ENCODE peak calls at places on chromosomes 7 and 10, in six cellular contexts. R, X, C, E, N and Z are unnamed samples. For H3K36me3, the result is how much of the 10 kb centered on the place peaks cover.

GRCh38 chr7:37527109-37527508 is 78.4 kb upstream of the ELMO1 start:
- DNase-seq in R (no peak), X (no peak), C (no peak), E (no peak), N (no peak), Z (no peak)

GRCh38 chr10:116259638-116260037 is 13.4 kb downstream of the GFRA1 start:
- DNase-seq in R (no peak), X (no peak), C (no peak), E (no peak), N (no peak), Z (no peak)

GRCh38 chr7:48108959-48109847 is 20.1 kb downstream of the UPP1 start:
- DNase-seq in R (no peak), X (no peak), C (no peak), E (no peak), N (no peak), Z (no peak)

GRCh38 chr7:126483972-126484371 is 768.8 kb downstream of the GRM8 start:
- DNase-seq in R (no peak), X (no peak), C (no peak), E (no peak), N (no peak), Z (no peak)

GRCh38 chr7:157446322-157446721 is 109.5 kb downstream of the DNAJB6 start:
- DNase-seq in R (no peak), X (peak), C (no peak), E (no peak), N (peak), Z (no peak)

GRCh38 chr7:132030161-132030568 is 473.7 kb upstream of the PODXL start:
- DNase-seq in R (peak), X (no peak), C (peak), E (no peak), N (no peak), Z (no peak)

GRCh38 chr7:108314049-108314448 is 142.2 kb downstream of the NRCAM start:
- DNase-seq in R (no peak), X (no peak), C (no peak), E (no peak), N (no peak), Z (no peak)

GRCh38 chr10:86330778-86331763 is 35.5 kb downstream of the GRID1 start:
- DNase-seq in R (no peak), X (peak), C (peak), E (no peak), N (peak), Z (no peak)

GRCh38 chr7:128032605-128033235 is 1.5 kb upstream of the LRRC4 start:
- DNase-seq in R (no peak), X (peak), C (peak), E (no peak), N (no peak), Z (no peak)

GRCh38 chr7:152761116-152761748 is 1.7 kb downstream of the ACTR3B start:
- DNase-seq in R (no peak), X (no peak), C (no peak), E (no peak), N (no peak), Z (no peak)

GRCh38 chr10:30036341-30036740 is 23.0 kb downstream of the JCAD start:
- DNase-seq in R (no peak), X (no peak), C (no peak), E (no peak), N (no peak), Z (no peak)

GRCh38 chr7:25553580-25554274 is 325.4 kb upstream of the NPVF start:
- DNase-seq in R (no peak), X (no peak), C (no peak), E (no peak), N (no peak), Z (no peak)

GRCh38 chr10:33559105-33559504 is 224.6 kb upstream of the NRP1 start:
- DNase-seq in R (no peak), X (peak), C (no peak), E (no peak), N (no peak), Z (no peak)

GRCh38 chr7:84022686-84023308 is 171.8 kb downstream of the SEMA3A start:
- DNase-seq in R (peak), X (no peak), C (no peak), E (no peak), N (no peak), Z (no peak)

GRCh38 chr7:100582041-100582579 is 3.8 kb downstream of the LRCH4 start:
- DNase-seq in R (no peak), X (no peak), C (no peak), E (no peak), N (no peak), Z (no peak)

GRCh38 chr10:4279649-4280048 is 494.6 kb upstream of the KLF6 start:
- DNase-seq in R (no peak), X (no peak), C (no peak), E (no peak), N (no peak), Z (no peak)

GRCh38 chr7:155591055-155591750 is 44.8 kb upstream of the CNPY1 start:
- DNase-seq in R (peak), X (no peak), C (no peak), E (peak), N (peak), Z (no peak)

GRCh38 chr7:11168622-11169170 is 195.0 kb downstream of the PHF14 start:
- DNase-seq in R (no peak), X (no peak), C (no peak), E (no peak), N (no peak), Z (no peak)

GRCh38 chr10:3761111-3761686 is 23.8 kb downstream of the KLF6 start:
- DNase-seq in R (no peak), X (no peak), C (no peak), E (no peak), N (no peak), Z (no peak)

GRCh38 chr10:7686351-7687171 is 16.6 kb upstream of the ITIH2 start:
- DNase-seq in R (no peak), X (no peak), C (no peak), E (no peak), N (no peak), Z (no peak)

GRCh38 chr7:25732771-25733217 is 419.2 kb upstream of the NFE2L3 start:
- DNase-seq in R (no peak), X (no peak), C (no peak), E (peak), N (no peak), Z (no peak)

GRCh38 chr7:69787736-69788431 is 189.6 kb downstream of the AUTS2 start:
- DNase-seq in R (no peak), X (no peak), C (no peak), E (no peak), N (no peak), Z (no peak)

GRCh38 chr7:156640949-156641485 is 443 bp downstream of the RNF32 start:
- DNase-seq in R (peak), X (peak), C (no peak), E (peak), N (no peak), Z (no peak)

GRCh38 chr10:95295031-95295755 is 4.4 kb upstream of the PDLIM1 start:
- DNase-seq in R (peak), X (peak), C (no peak), E (peak), N (peak), Z (no peak)

GRCh38 chr10:28139138-28139537 is 140.3 kb upstream of the ODAD2 start:
- DNase-seq in R (no peak), X (no peak), C (no peak), E (no peak), N (no peak), Z (no peak)

GRCh38 chr7:15832996-15833395 is 146.5 kb upstream of the MEOX2 start:
- DNase-seq in R (peak), X (no peak), C (peak), E (no peak), N (no peak), Z (peak)

GRCh38 chr10:62795750-62796149 is 8.8 kb upstream of the ADO start:
- DNase-seq in R (no peak), X (no peak), C (no peak), E (no peak), N (no peak), Z (no peak)

GRCh38 chr7:18648849-18649758 is 153.6 kb downstream of the HDAC9 start:
- DNase-seq in R (no peak), X (no peak), C (no peak), E (no peak), N (no peak), Z (no peak)

GRCh38 chr10:71868192-71868697 is 17.2 kb upstream of the PSAP start:
- DNase-seq in R (peak), X (peak), C (peak), E (peak), N (no peak), Z (peak)

GRCh38 chr7:19239951-19240350 is 94.7 kb upstream of the FERD3L start:
- DNase-seq in R (no peak), X (no peak), C (no peak), E (no peak), N (no peak), Z (no peak)

GRCh38 chr10:78619244-78619851 is 449.4 kb upstream of the ZMIZ1 start:
- DNase-seq in R (peak), X (no peak), C (no peak), E (no peak), N (no peak), Z (no peak)

GRCh38 chr7:19852192-19852591 is 78.8 kb upstream of the TMEM196 start:
- DNase-seq in R (no peak), X (no peak), C (no peak), E (no peak), N (no peak), Z (no peak)

GRCh38 chr7:130349911-130350782 is 5.5 kb downstream of the CPA5 start:
- DNase-seq in R (no peak), X (no peak), C (no peak), E (no peak), N (no peak), Z (no peak)

GRCh38 chr10:123808873-123809272 is 82.7 kb downstream of the CPXM2 start:
- DNase-seq in R (no peak), X (no peak), C (no peak), E (no peak), N (no peak), Z (no peak)

GRCh38 chr7:154746551-154746950 is 256.4 kb downstream of the PAXIP1 start:
- DNase-seq in R (no peak), X (no peak), C (no peak), E (no peak), N (no peak), Z (no peak)

GRCh38 chr10:119542357-119542989 is at the start of gene RGS10:
- DNase-seq in R (peak), X (peak), C (peak), E (peak), N (peak), Z (peak)
- TF ChIP-seq POLR2A in R (peak), X (peak), C (peak), E (peak), N (no peak), Z (peak)

GRCh38 chr10:11611248-11612003 is at the start of gene USP6NL:
- DNase-seq in R (peak), X (peak), C (peak), E (peak), N (peak), Z (peak)

GRCh38 chr10:11612004-11613001 is 853 bp upstream of the USP6NL start:
- DNase-seq in R (no peak), X (no peak), C (no peak), E (peak), N (no peak), Z (no peak)

GRCh38 chr10:11615396-11615795 is 3.9 kb upstream of the USP6NL start:
- DNase-seq in R (no peak), X (no peak), C (no peak), E (no peak), N (no peak), Z (no peak)

GRCh38 chr10:11616021-11616420 is 4.6 kb upstream of the USP6NL start:
- DNase-seq in R (no peak), X (no peak), C (no peak), E (no peak), N (no peak), Z (no peak)

GRCh38 chr10:11617233-11617632 is 5.8 kb upstream of the USP6NL start:
- DNase-seq in R (no peak), X (no peak), C (no peak), E (no peak), N (no peak), Z (no peak)
- H3K36me3 ChIP-seq in R (under half), X (under half), C (under half), E (under half), N (under half), Z (under half)

GRCh38 chr7:81155654-81156373 is 237.0 kb upstream of the SEMA3C start:
- DNase-seq in R (no peak), X (no peak), C (no peak), E (no peak), N (no peak), Z (no peak)
- TF ChIP-seq EP300 in R (no peak), X (no peak), C (no peak), E (no peak), N (no peak), Z (no peak)

DNA sequence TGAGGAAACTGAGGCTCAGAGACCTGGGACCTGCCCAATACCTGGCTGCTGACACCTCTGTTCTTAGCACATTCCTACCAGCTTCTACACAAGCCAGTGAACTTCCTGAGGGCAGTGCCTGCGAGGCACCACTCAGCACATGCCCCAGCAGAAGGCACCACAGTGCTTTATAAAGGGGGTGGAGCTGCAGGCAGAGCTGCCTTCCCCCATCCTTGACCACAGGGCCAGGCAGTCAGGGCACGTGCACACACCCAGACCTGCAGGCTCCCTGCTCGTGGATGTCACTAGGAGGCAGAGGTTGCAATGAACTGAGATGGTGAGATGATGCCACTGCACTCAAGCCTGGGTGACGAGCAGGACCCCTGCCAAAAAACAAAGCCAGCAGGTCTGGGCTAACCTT is 39.2 kb upstream of the TUBB8 start:
- DNase-seq in R (no peak), X (no peak), C (no peak), E (no peak), N (no peak), Z (no peak)
- TF ChIP-seq POLR2A in R (no peak), X (no peak), C (no peak), E (no peak), N (no peak), Z (no peak)

GRCh38 chr7:123303926-123304325 is 104.2 kb upstream of the SLC13A1 start:
- DNase-seq in R (no peak), X (no peak), C (no peak), E (no peak), N (no peak), Z (no peak)
- H3K36me3 ChIP-seq in R (under half), X (under half), C (under half), E (under half), N (under half), Z (under half)

GRCh38 chr7:151645311-151645710 is 125.6 kb upstream of the RHEB start:
- DNase-seq in R (no peak), X (no peak), C (no peak), E (no peak), N (no peak), Z (no peak)

GRCh38 chr7:151641587-151641986 is 121.9 kb upstream of the RHEB start:
- DNase-seq in R (no peak), X (no peak), C (no peak), E (no peak), N (peak), Z (no peak)

GRCh38 chr7:151647006-151647405 is 127.3 kb upstream of the RHEB start:
- DNase-seq in R (no peak), X (no peak), C (no peak), E (no peak), N (no peak), Z (no peak)

GRCh38 chr7:151644554-151644953 is 124.9 kb upstream of the RHEB start:
- DNase-seq in R (no peak), X (no peak), C (no peak), E (no peak), N (no peak), Z (no peak)

GRCh38 chr7:151642746-151643145 is 123.1 kb upstream of the RHEB start:
- DNase-seq in R (no peak), X (no peak), C (no peak), E (no peak), N (no peak), Z (no peak)
- TF ChIP-seq EP300 in R (no peak), X (no peak), C (no peak), E (no peak), N (no peak), Z (no peak)

GRCh38 chr10:14606633-14607032 is 168.1 kb downstream of the FAM107B start:
- DNase-seq in R (no peak), X (no peak), C (no peak), E (no peak), N (no peak), Z (no peak)

GRCh38 chr10:14603539-14604102 is 171.1 kb downstream of the FAM107B start:
- DNase-seq in R (no peak), X (no peak), C (peak), E (no peak), N (peak), Z (no peak)

GRCh38 chr10:14605231-14605925 is 169.3 kb downstream of the FAM107B start:
- DNase-seq in R (no peak), X (no peak), C (no peak), E (no peak), N (no peak), Z (no peak)

GRCh38 chr10:14602807-14603538 is 171.7 kb downstream of the FAM107B start:
- DNase-seq in R (no peak), X (no peak), C (no peak), E (no peak), N (no peak), Z (no peak)

DNA sequence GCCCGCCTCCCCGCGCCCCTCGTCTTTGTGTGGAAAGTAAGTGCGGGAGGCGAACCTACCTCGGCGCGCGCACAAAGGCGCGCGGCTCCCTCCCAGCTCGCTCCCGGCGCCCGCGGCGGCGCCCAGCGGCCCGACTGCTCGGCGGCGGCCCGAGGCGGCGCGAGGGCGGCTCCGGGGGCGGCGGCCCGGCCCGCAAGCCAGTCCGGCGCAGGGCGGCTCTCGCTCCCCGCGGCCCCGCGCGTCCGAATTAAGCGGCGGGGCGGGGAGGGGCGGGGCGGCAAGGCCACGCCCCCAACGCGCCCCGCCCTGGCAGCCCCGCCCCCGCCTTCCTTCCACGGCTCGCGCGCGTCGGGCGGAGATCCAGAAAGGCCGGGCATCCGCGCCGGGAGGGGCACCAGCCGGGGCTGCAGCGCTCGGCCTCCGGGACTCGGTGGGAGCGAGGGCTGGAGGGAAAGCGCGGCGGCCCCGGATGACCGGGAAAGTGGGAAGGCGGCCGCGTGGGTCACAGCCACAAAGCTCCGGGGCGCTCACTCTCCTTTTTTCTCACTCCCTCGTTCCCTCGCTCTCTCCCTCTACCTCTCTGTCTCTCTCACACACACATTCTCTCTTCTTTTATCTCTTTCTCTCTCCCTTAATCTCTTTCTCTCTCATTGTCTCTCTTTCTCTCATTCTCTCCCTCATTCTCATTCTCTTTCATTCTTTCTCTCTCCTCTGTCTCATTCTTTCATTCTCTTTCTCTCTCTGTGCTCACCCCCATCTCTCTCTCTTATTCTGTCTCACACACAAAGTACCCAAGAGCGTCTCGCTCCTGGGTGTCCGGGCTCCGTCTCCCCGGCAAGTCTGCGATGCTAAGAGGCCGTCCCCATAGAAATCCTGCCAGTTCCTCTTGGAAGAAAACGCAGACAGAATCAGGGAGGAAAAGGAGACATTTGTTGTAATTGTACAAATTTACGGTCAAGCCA is 170.2 kb downstream of the FAM107B start:
- DNase-seq in R (peak), X (peak), C (peak), E (peak), N (peak), Z (peak)
- TF ChIP-seq POLR2A in R (peak), X (no peak), C (no peak), E (no peak), N (no peak), Z (peak)

DNA sequence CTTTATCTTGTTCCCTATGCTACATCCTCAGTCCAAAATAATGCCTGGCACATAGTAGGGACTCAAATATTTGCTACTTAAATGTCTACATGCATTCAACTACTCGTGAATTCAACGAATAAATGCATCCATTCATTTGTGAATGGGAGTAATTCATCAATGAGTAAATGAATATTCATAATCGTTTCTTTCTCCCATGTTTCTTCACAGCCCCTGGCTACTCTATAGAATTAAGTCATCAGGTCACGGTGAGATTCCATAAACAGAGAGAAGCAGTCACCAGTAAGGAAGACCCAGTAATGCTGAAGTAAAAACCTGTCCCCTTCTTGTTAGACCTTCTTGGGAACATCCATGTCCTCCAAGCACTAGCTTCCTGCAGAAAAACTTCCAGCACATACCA is 48.4 kb downstream of the ATE1 start:
- DNase-seq in R (no peak), X (no peak), C (no peak), E (no peak), N (no peak), Z (no peak)
- H3K36me3 ChIP-seq in R (under half), X (under half), C (under half), E (under half), N (under half), Z (under half)